ENCODE peak calls at places on chromosomes 12 and 14, in six cellular contexts. J, O, Q, W, A and F are unnamed samples. For H3K4me1, the result is how much of the 10 kb centered on the place peaks cover.

GRCh38 chr14:23302290-23303225 is at the start of gene PPP1R3E:
- DNase-seq in J (peak), W (peak), O (peak), Q (peak), A (peak), F (peak)

GRCh38 chr12:105025890-105026289 is 39.8 kb downstream of the NOPCHAP1 start:
- DNase-seq in A (peak), J (peak), O (no peak), Q (peak), W (no peak), F (peak)

GRCh38 chr14:91413547-91414474 is 3.8 kb downstream of the CCDC88C start:
- DNase-seq in W (peak), A (no peak), Q (peak), J (no peak), O (peak), F (no peak)

GRCh38 chr12:71664411-71665108 is 459 bp downstream of the THAP2 start:
- DNase-seq in O (peak), A (no peak), W (no peak), J (no peak), Q (no peak), F (no peak)

GRCh38 chr12:26636710-26637328 is 196.2 kb downstream of the ITPR2 start:
- DNase-seq in J (no peak), Q (peak), O (no peak), W (peak), A (peak), F (peak)

GRCh38 chr12:119802472-119802871 is 74.6 kb downstream of the CIT start:
- DNase-seq in A (no peak), O (no peak), Q (peak), J (peak), W (no peak), F (no peak)

GRCh38 chr12:67256649-67257048 is 12.5 kb upstream of the CAND1 start:
- DNase-seq in A (no peak), Q (no peak), O (no peak), W (no peak), J (no peak), F (no peak)

GRCh38 chr12:55707841-55708694 is at the start of gene ITGA7:
- DNase-seq in W (peak), Q (peak), A (no peak), J (peak), O (peak), F (peak)

GRCh38 chr12:62913380-62913779 is 21.6 kb downstream of the PPM1H start:
- DNase-seq in W (no peak), Q (no peak), J (no peak), A (no peak), O (no peak), F (peak)

GRCh38 chr12:47814539-47815170 is 5.0 kb downstream of the HDAC7 start:
- DNase-seq in Q (no peak), O (no peak), W (no peak), J (peak), A (no peak), F (no peak)

GRCh38 chr12:13794706-13795105 is 186.7 kb downstream of the GRIN2B start:
- DNase-seq in O (no peak), J (no peak), Q (no peak), A (no peak), W (no peak), F (no peak)

GRCh38 chr12:51806896-51807295 is 41.6 kb downstream of the FIGNL2 start:
- DNase-seq in A (no peak), Q (no peak), O (no peak), W (no peak), J (no peak), F (no peak)

GRCh38 chr12:29838768-29839167 is 55.0 kb upstream of the TMTC1 start:
- DNase-seq in A (no peak), W (no peak), O (no peak), J (no peak), Q (no peak), F (no peak)

GRCh38 chr14:64821651-64822050 is 58.1 kb downstream of the SPTB start:
- DNase-seq in A (no peak), W (no peak), O (no peak), Q (no peak), J (no peak), F (no peak)

GRCh38 chr14:29926701-29927595 is 699 bp downstream of the PRKD1 start:
- DNase-seq in Q (peak), W (peak), A (peak), O (peak), J (peak), F (peak)

GRCh38 chr12:61781021-61781581 is 479.1 kb upstream of the USP15 start:
- DNase-seq in J (no peak), O (no peak), W (no peak), Q (no peak), A (no peak), F (no peak)

GRCh38 chr12:6554990-6555691 is 701 bp downstream of the IFFO1 start:
- DNase-seq in A (no peak), J (peak), O (no peak), W (no peak), Q (no peak), F (no peak)

GRCh38 chr12:124884587-124885438 is 21.1 kb upstream of the SCARB1 start:
- DNase-seq in O (peak), Q (no peak), W (peak), A (no peak), J (no peak), F (no peak)

GRCh38 chr12:43856932-43857331 is 21.1 kb downstream of the TMEM117 start:
- DNase-seq in A (no peak), J (no peak), Q (no peak), O (peak), W (no peak), F (no peak)

GRCh38 chr12:3728686-3729085 is 24.2 kb downstream of the CRACR2A start:
- DNase-seq in O (peak), J (no peak), Q (no peak), A (no peak), W (no peak), F (no peak)

GRCh38 chr14:22886500-22887259 is 3.7 kb downstream of the REM2 start:
- DNase-seq in J (peak), W (peak), A (peak), O (peak), Q (peak), F (peak)

GRCh38 chr12:7716391-7716790 is 5.2 kb downstream of the DPPA3 start:
- DNase-seq in O (peak), J (no peak), A (no peak), Q (no peak), W (peak), F (no peak)

GRCh38 chr12:113247123-113248045 is 26.1 kb downstream of the TPCN1 start:
- DNase-seq in A (peak), O (peak), J (peak), W (no peak), Q (peak), F (peak)

GRCh38 chr14:94654071-94654974 is 42.1 kb downstream of the SERPINA3 start:
- DNase-seq in A (no peak), Q (peak), J (no peak), W (no peak), O (no peak), F (no peak)

GRCh38 chr14:88258026-88258425 is 65.0 kb downstream of the KCNK10 start:
- DNase-seq in O (no peak), A (no peak), J (no peak), Q (no peak), W (no peak), F (no peak)

GRCh38 chr12:62215506-62215905 is 44.7 kb upstream of the USP15 start:
- DNase-seq in O (no peak), J (no peak), A (no peak), Q (no peak), W (no peak), F (peak)

GRCh38 chr12:120625557-120626419 is 14.6 kb upstream of the CABP1 start:
- DNase-seq in A (no peak), Q (no peak), O (no peak), W (no peak), J (no peak), F (no peak)

GRCh38 chr14:34872822-34873590 is 2.2 kb downstream of the BAZ1A start:
- DNase-seq in J (no peak), W (no peak), A (no peak), Q (peak), O (no peak), F (no peak)

GRCh38 chr12:57477710-57478681 is 1.7 kb downstream of the ARHGAP9 start:
- DNase-seq in Q (no peak), J (no peak), A (no peak), W (no peak), O (no peak), F (no peak)

GRCh38 chr12:91774471-91774921 is 371.1 kb downstream of the BTG1 start:
- DNase-seq in J (no peak), Q (peak), O (peak), A (no peak), W (no peak), F (peak)

GRCh38 chr12:6553051-6553868 is 2.6 kb downstream of the IFFO1 start:
- DNase-seq in O (no peak), J (peak), W (no peak), A (no peak), Q (no peak), F (no peak)

GRCh38 chr14:94320243-94320642 is 2.9 kb downstream of the SERPINA6 start:
- DNase-seq in O (peak), A (no peak), Q (no peak), J (no peak), W (peak), F (peak)

GRCh38 chr12:77113971-77114370 is 48.6 kb upstream of the E2F7 start:
- DNase-seq in A (peak), J (no peak), W (no peak), Q (no peak), O (no peak), F (no peak)

GRCh38 chr14:63245893-63246292 is 41.6 kb downstream of the RHOJ start:
- DNase-seq in A (peak), W (no peak), O (no peak), J (no peak), Q (no peak), F (no peak)

GRCh38 chr12:57881035-57881973 is 34.8 kb upstream of the CTDSP2 start:
- DNase-seq in O (peak), J (no peak), Q (no peak), A (no peak), W (no peak), F (no peak)

GRCh38 chr14:44649056-44649455 is 142.0 kb upstream of the FSCB start:
- DNase-seq in W (no peak), O (no peak), J (no peak), Q (no peak), A (no peak), F (no peak)

GRCh38 chr12:113235976-113236375 is 14.7 kb downstream of the TPCN1 start:
- DNase-seq in O (no peak), J (no peak), A (no peak), W (no peak), Q (no peak), F (no peak)

GRCh38 chr14:31766315-31766892 is 205.2 kb downstream of the NUBPL start:
- DNase-seq in O (no peak), Q (no peak), A (no peak), J (no peak), W (no peak), F (no peak)

GRCh38 chr14:52693004-52693403 is 2.4 kb downstream of the ERO1A start:
- DNase-seq in J (no peak), A (no peak), O (no peak), Q (no peak), W (no peak), F (no peak)

GRCh38 chr12:54419088-54419887 is at the start of gene ITGA5:
- DNase-seq in J (peak), A (peak), O (no peak), W (peak), Q (peak), F (peak)

GRCh38 chr12:54417712-54418440 is 1.2 kb downstream of the ITGA5 start:
- DNase-seq in O (no peak), W (no peak), A (peak), Q (no peak), J (peak), F (no peak)

GRCh38 chr12:54415223-54415929 is 3.7 kb downstream of the ITGA5 start:
- DNase-seq in O (no peak), Q (no peak), J (peak), W (no peak), A (peak), F (no peak)

GRCh38 chr12:54418441-54419087 is 502 bp downstream of the ITGA5 start:
- DNase-seq in W (no peak), A (no peak), O (no peak), J (no peak), Q (no peak), F (no peak)

GRCh38 chr12:54416908-54417603 is 2.0 kb downstream of the ITGA5 start:
- DNase-seq in O (no peak), W (no peak), Q (no peak), A (no peak), J (peak), F (no peak)
- H3K4me1 ChIP-seq in O (under half), W (under half), Q (half or more), A (half or more), J (under half), F (under half)

GRCh38 chr12:132500856-132501180 is 10.9 kb downstream of the FBRSL1 start:
- DNase-seq in W (no peak), Q (no peak), O (no peak), J (no peak), A (no peak), F (no peak)
- H3K4me1 ChIP-seq in W (under half), Q (half or more), O (under half), J (under half), A (under half), F (under half)

DNA sequence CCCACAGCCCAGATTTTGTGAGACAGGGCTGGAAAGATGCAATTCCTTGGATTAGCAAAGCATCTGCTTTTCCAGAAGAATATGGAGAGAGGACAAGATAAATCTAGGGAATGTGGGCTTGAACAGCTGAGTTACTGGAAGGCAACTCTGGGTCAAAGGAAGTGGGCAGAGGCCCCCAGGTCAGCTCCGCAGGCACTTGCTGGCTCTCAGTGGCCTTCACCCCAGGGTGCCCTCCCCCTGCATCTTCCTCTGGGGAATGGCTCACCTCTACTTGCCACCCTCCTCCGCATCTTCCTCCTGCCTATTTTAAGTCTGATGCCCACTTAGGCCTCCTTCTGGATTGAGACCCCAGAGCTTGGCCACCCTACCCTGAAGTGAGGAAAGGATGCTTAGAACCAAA is 10.5 kb upstream of the PNMA1 start:
- DNase-seq in A (no peak), Q (no peak), O (no peak), J (no peak), W (no peak), F (peak)
- H3K4me1 ChIP-seq in A (half or more), Q (under half), O (under half), J (under half), W (under half), F (under half)

GRCh38 chr14:103830511-103831270 is 16.7 kb downstream of the PPP1R13B start:
- DNase-seq in J (no peak), W (no peak), A (no peak), Q (no peak), O (no peak), F (no peak)

GRCh38 chr14:103836976-103837725 is 10.2 kb downstream of the PPP1R13B start:
- DNase-seq in Q (no peak), J (no peak), O (no peak), W (no peak), A (peak), F (no peak)

GRCh38 chr14:103832046-103832445 is 15.3 kb downstream of the PPP1R13B start:
- DNase-seq in J (no peak), Q (no peak), O (no peak), W (no peak), A (no peak), F (no peak)

GRCh38 chr14:103834956-103835355 is 12.4 kb downstream of the PPP1R13B start:
- DNase-seq in O (no peak), A (no peak), W (no peak), J (no peak), Q (no peak), F (no peak)

DNA sequence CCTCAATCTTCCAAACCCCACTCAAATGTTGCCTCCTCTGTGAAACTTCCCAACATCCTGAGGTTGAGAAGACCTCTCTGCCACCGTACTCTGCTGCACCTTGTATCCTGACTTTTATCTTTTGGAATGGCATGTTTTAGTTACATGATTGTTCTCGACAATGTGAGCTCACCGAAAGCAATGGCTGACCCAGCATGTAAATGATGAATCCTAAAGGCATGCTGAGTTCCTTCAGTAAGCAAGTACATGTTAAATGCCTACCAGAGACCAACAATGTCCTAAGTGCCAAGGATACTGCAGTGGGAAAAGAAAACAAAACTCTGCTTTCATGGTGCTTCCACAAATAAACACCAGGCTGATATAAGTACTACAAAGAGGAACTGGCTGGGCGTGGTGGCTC is 13.7 kb downstream of the PPP1R13B start:
- DNase-seq in J (no peak), O (no peak), A (no peak), Q (no peak), W (no peak), F (no peak)
- H3K4me1 ChIP-seq in J (under half), O (under half), A (under half), Q (under half), W (under half), F (under half)

GRCh38 chr12:53062011-53062961 is 12.4 kb downstream of the TNS2 start:
- DNase-seq in J (no peak), A (no peak), O (no peak), W (no peak), Q (no peak), F (no peak)
- H3K4me1 ChIP-seq in J (under half), A (under half), O (under half), W (under half), Q (under half), F (under half)

DNA sequence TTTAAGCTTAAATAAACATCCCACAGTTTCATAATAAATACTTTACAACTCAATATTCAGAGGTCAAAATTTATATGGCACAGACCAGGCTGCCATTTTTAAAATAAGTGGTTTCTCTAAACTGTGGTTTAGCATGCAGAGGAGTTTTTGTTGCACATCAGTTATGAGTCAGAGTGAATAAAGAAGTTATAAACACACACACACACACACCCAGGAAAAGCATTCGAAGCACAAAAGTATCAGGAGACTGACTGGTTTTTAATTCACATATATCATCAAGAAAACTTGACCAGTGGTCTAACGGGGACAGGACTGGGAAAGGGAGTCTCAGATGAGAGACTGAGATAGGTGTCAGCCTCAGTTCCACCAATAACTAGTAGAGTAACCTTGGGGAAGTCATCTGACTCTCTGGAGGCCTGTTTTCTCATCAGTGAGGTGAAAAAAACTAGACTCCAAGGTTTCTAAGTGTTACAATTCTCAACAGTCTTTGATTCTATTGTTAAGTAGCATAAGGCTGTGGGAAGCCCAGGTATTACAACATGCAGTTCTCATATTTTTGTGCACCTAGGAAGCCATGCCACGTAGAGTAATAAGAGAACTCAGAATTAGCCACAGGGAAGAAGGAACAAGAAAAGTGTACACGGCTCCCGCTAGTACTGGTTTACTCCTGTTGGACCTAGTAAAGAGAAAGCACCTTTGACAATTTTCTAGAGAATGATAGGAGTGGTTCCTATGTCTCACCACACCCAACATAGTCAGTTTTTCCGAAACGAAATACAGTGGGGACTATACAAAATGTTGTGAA is 5.2 kb downstream of the PPTC7 start:
- DNase-seq in J (no peak), Q (no peak), W (no peak), A (peak), O (peak), F (peak)
- H3K4me1 ChIP-seq in J (under half), Q (half or more), W (under half), A (under half), O (under half), F (half or more)

GRCh38 chr14:103540816-103541493 is 12.0 kb downstream of the TRMT61A start:
- DNase-seq in J (no peak), O (no peak), W (no peak), Q (no peak), A (no peak), F (no peak)

GRCh38 chr14:103541494-103541943 is 12.5 kb downstream of the TRMT61A start:
- DNase-seq in A (no peak), O (no peak), W (no peak), Q (no peak), J (peak), F (no peak)

GRCh38 chr14:103543140-103543539 is 14.1 kb downstream of the TRMT61A start:
- DNase-seq in W (no peak), Q (no peak), J (peak), A (no peak), O (no peak), F (no peak)

GRCh38 chr14:103542545-103543088 is 13.6 kb downstream of the TRMT61A start:
- DNase-seq in W (no peak), Q (peak), O (no peak), A (no peak), J (peak), F (no peak)

GRCh38 chr14:103541944-103542544 is 13.0 kb downstream of the TRMT61A start:
- DNase-seq in O (no peak), Q (no peak), A (no peak), J (peak), W (no peak), F (no peak)
- H3K4me1 ChIP-seq in O (under half), Q (under half), A (under half), J (under half), W (under half), F (under half)

GRCh38 chr12:11893998-11894397 is 176.7 kb upstream of the BCL2L14 start:
- DNase-seq in J (no peak), A (no peak), Q (no peak), W (no peak), O (no peak), F (no peak)
- H3K4me1 ChIP-seq in J (under half), A (under half), Q (under half), W (under half), O (under half), F (under half)